ENCODE peak calls at places on chromosomes 1 and 21, in four cellular contexts. A, Q, T and B are unnamed samples.

GRCh38 chr21:37367301-37367757 is 756 bp downstream of the DYRK1A start:
- DNase-seq in A (no peak), Q (no peak), T (no peak), B (no peak)

GRCh38 chr1:40684669-40685068 is 6.8 kb upstream of the NFYC start:
- DNase-seq in A (no peak), Q (no peak), T (no peak), B (no peak)

GRCh38 chr1:44713321-44713781 is 17.6 kb downstream of the RNU5D-1 start:
- DNase-seq in A (no peak), Q (no peak), T (no peak), B (no peak)

GRCh38 chr1:150536836-150537731 is 12.1 kb upstream of the ADAMTSL4 start:
- DNase-seq in A (no peak), Q (no peak), T (no peak), B (no peak)

GRCh38 chr1:220700591-220701179 is 10.5 kb downstream of the C1orf115 start:
- DNase-seq in A (no peak), Q (no peak), T (no peak), B (no peak)

GRCh38 chr1:8987881-8988617 is 38.2 kb downstream of the SLC2A7 start:
- DNase-seq in A (peak; percentile 44), Q (no peak), T (peak; percentile 62), B (peak; percentile 81)

GRCh38 chr1:150967936-150968335 is 6.7 kb downstream of the CERS2 start:
- DNase-seq in A (no peak), Q (no peak), T (no peak), B (no peak)

GRCh38 chr1:30700528-30701265 is 22.7 kb downstream of the MATN1 start:
- DNase-seq in A (no peak), Q (no peak), T (peak; percentile 55), B (no peak)

GRCh38 chr1:76583237-76583868 is 283.9 kb upstream of the ST6GALNAC5 start:
- DNase-seq in A (no peak), Q (no peak), T (no peak), B (no peak)

GRCh38 chr1:94092210-94092613 is 28.7 kb downstream of the ABCA4 start:
- DNase-seq in A (no peak), Q (no peak), T (no peak), B (no peak)

GRCh38 chr21:16047857-16048256 is 318.1 kb downstream of the USP25 start:
- DNase-seq in A (no peak), Q (no peak), T (no peak), B (no peak)

GRCh38 chr1:152533327-152533938 is 19.2 kb downstream of the CRCT1 start:
- DNase-seq in A (peak; percentile 76), Q (peak; percentile 48), T (peak; percentile 61), B (peak; percentile 22)

DNA sequence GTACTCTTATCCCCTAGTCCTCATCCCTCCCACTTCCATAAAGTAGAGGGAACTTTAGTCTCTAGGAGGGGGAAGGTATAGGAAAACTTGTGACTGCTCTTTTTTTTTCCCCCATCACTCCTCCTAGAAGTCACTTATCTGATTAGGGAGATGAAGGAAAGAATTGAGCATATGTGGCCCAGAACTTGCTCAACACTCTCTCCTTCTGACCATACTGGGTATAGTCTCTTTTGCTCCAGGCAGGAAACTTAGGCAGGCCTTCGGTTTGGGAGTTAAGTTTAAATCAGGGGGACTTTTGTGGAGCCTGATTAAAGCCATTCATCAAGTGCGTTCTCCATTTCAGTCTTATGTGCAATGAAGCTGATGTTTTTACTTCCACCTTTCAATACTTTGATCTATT is 5.8 kb downstream of the UBE2U start:
- DNase-seq in A (no peak), Q (no peak), T (no peak), B (no peak)
- TF ChIP-seq NR3C1 in A (no peak), Q (no peak), T (no peak), B (no peak)

GRCh38 chr1:224175615-224176014 is 7.4 kb upstream of the DEGS1 start:
- DNase-seq in A (peak; percentile 29), Q (no peak), T (no peak), B (peak; percentile 70)
- TF ChIP-seq CTCF in A (no peak), Q (peak; percentile 25), T (no peak), B (no peak)

GRCh38 chr1:27144349-27144748 is 10.6 kb downstream of the SLC9A1 start:
- DNase-seq in A (no peak), Q (no peak), T (no peak), B (no peak)

GRCh38 chr1:27143408-27143807 is 11.5 kb downstream of the SLC9A1 start:
- DNase-seq in A (no peak), Q (no peak), T (no peak), B (no peak)

GRCh38 chr1:27144920-27145661 is 9.8 kb downstream of the SLC9A1 start:
- DNase-seq in A (no peak), Q (no peak), T (no peak), B (no peak)

GRCh38 chr1:27147842-27148518 is 6.9 kb downstream of the SLC9A1 start:
- DNase-seq in A (no peak), Q (no peak), T (no peak), B (no peak)

DNA sequence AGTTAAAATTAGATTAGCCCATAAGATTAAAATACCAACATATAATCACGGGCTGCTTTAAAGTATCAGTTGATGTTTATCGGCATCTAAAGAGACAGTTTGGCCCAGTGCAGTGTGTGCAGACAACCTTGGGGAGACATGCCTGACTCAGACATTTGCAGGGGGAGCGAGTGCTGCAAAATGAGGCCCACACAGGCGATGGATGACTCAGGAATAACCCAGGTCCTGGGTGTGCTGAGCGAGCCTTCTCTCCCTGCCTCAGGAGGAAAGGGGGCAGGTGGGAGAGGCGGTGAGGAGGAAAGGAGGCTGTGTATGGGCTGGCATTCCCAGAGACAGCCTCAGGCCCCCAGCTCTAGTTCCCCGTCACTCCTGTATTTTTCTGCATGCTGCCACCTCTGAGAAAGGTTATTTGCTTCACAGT is 9.0 kb downstream of the SLC9A1 start:
- DNase-seq in A (peak; percentile 55), Q (no peak), T (peak; percentile 81), B (no peak)
- TF ChIP-seq NR3C1 in A (no peak), Q (no peak), T (no peak), B (no peak)

GRCh38 chr1:3775498-3776230 is 3.1 kb downstream of the SMIM1 start:
- DNase-seq in A (peak; percentile 66), Q (peak; percentile 94), T (peak; percentile 98), B (peak; percentile 64)
- TF ChIP-seq CTCF in A (peak; percentile 31), Q (peak; percentile 97), T (peak; percentile 69), B (peak; percentile 27)

GRCh38 chr1:156496211-156496761 is 4.3 kb downstream of the MEF2D start:
- DNase-seq in A (no peak), Q (no peak), T (no peak), B (no peak)
- TF ChIP-seq NR3C1 in A (no peak), Q (no peak), T (no peak), B (no peak)

GRCh38 chr1:21778405-21778727 is 4.6 kb downstream of the USP48 start:
- DNase-seq in A (no peak), Q (peak; percentile 33), T (no peak), B (no peak)

GRCh38 chr1:21783679-21784603 is 992 bp upstream of the USP48 start:
- DNase-seq in A (peak; percentile 97), Q (peak; percentile 97), T (peak; percentile 99), B (peak; percentile 97)

GRCh38 chr1:21782868-21783678 is at the start of gene USP48:
- DNase-seq in A (peak; percentile 95), Q (peak; percentile 92), T (peak; percentile 100), B (peak; percentile 98)

GRCh38 chr1:21779613-21780521 is 3.1 kb downstream of the USP48 start:
- DNase-seq in A (no peak), Q (no peak), T (peak; percentile 40), B (no peak)

GRCh38 chr1:21781971-21782867 is 730 bp downstream of the USP48 start:
- DNase-seq in A (peak; percentile 57), Q (peak; percentile 50), T (peak; percentile 86), B (no peak)
- TF ChIP-seq CTCF in A (peak; percentile 32), Q (peak; percentile 60), T (peak; percentile 63), B (no peak)

GRCh38 chr1:162552684-162553252 is 8.8 kb upstream of the UAP1 start:
- DNase-seq in A (no peak), Q (no peak), T (peak; percentile 53), B (no peak)

GRCh38 chr1:162548170-162548569 is 13.4 kb upstream of the UAP1 start:
- DNase-seq in A (no peak), Q (no peak), T (no peak), B (no peak)

GRCh38 chr1:162551969-162552683 is 9.4 kb upstream of the UAP1 start:
- DNase-seq in A (no peak), Q (no peak), T (no peak), B (no peak)

GRCh38 chr1:162550925-162551324 is 10.6 kb upstream of the UAP1 start:
- DNase-seq in A (no peak), Q (no peak), T (no peak), B (no peak)

DNA sequence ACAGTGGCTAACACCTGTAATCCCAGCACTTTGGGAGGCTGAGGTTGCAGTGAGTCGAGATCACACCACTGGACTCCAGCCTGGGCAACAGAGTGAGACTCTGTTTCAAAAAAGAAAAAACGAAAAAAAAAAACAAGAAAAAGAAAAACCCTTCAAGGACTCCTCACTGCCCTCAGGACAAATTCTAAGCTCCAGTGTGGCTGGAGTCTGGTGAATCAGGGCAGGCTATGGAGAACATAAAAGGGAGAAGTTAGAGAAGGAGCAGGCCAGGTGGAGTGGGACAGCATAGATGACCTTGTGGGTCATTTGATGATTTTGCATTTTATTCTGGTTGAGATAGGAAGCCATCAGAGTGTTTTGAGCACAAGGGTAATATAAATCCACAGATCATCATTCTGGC is 12.5 kb upstream of the UAP1 start:
- DNase-seq in A (no peak), Q (no peak), T (no peak), B (no peak)
- TF ChIP-seq NR3C1 in A (no peak), Q (no peak), T (no peak), B (no peak)

GRCh38 chr1:1619917-1620361 is 4.6 kb downstream of the MIB2 start:
- DNase-seq in A (no peak), Q (peak; percentile 31), T (peak; percentile 71), B (peak; percentile 67)
- TF ChIP-seq CTCF in A (peak; percentile 20), Q (peak; percentile 59), T (peak; percentile 75), B (peak; percentile 53)